ENCODE peak calls at places on chromosomes 6 and 20, in five cellular contexts. S is HepG2, O is K562, T is H1, F is IMR-90. J is an unnamed sample.
A peak's percentile ranks its signal among the peaks of the same experiment; 100 is the strongest.

GRCh38 chr6:87675004-87675681 is 26.9 kb downstream of the AKIRIN2 start:
- DNase-seq in S (no peak), O (no peak), T (no peak), F (no peak), J (no peak)

GRCh38 chr6:129766959-129767728 is 57.2 kb upstream of the ARHGAP18 start:
- DNase-seq in S (no peak), O (peak; percentile 25), T (peak; percentile 66), F (peak; percentile 77), J (no peak)

GRCh38 chr6:104843196-104843595 is 16.5 kb downstream of the HACE1 start:
- DNase-seq in S (no peak), O (no peak), T (no peak), F (no peak), J (no peak)

GRCh38 chr6:166849762-166850181 is 106.6 kb downstream of the RNASET2 start:
- DNase-seq in S (no peak), O (no peak), T (no peak), F (no peak), J (no peak)

GRCh38 chr6:137489410-137490371 is 4.5 kb downstream of the OLIG3 start:
- DNase-seq in S (no peak), O (no peak), T (peak; percentile 71), F (no peak), J (no peak)

GRCh38 chr6:142844065-142844755 is 100.8 kb downstream of the HIVEP2 start:
- DNase-seq in S (no peak), O (no peak), T (no peak), F (peak; percentile 79), J (no peak)

GRCh38 chr6:403659-404655 is 12.4 kb downstream of the IRF4 start:
- DNase-seq in S (no peak), O (no peak), T (no peak), F (no peak), J (no peak)

GRCh38 chr6:76984572-76984971 is 478.7 kb downstream of the HTR1B start:
- DNase-seq in S (no peak), O (no peak), T (no peak), F (peak; percentile 7), J (no peak)

GRCh38 chr6:112287836-112288235 is 33.5 kb upstream of the LAMA4 start:
- DNase-seq in S (no peak), O (no peak), T (no peak), F (peak; percentile 24), J (no peak)

GRCh38 chr6:16338577-16339262 is 100.3 kb downstream of the GMPR start:
- DNase-seq in S (no peak), O (no peak), T (no peak), F (peak; percentile 100), J (peak; percentile 58)

GRCh38 chr20:24949756-24950127 is 673 bp downstream of the CST7 start:
- DNase-seq in S (no peak), O (no peak), T (peak; percentile 37), F (no peak), J (no peak)

GRCh38 chr6:157717266-157717870 is 105.7 kb upstream of the SNX9 start:
- DNase-seq in S (no peak), O (no peak), T (no peak), F (no peak), J (no peak)

GRCh38 chr6:45961125-45961524 is 54.5 kb downstream of the CLIC5 start:
- DNase-seq in S (no peak), O (no peak), T (no peak), F (no peak), J (no peak)

GRCh38 chr20:16267526-16267925 is 305.7 kb downstream of the KIF16B start:
- DNase-seq in S (no peak), O (no peak), T (peak; percentile 19), F (no peak), J (no peak)

GRCh38 chr6:15901141-15902115 is 227.5 kb upstream of the MYLIP start:
- DNase-seq in S (no peak), O (peak; percentile 33), T (no peak), F (no peak), J (no peak)

GRCh38 chr20:32252189-32252588 is 25.3 kb upstream of the KIF3B start:
- DNase-seq in S (no peak), O (no peak), T (no peak), F (no peak), J (no peak)

GRCh38 chr6:53566755-53567154 is 21.9 kb upstream of the GCLC start:
- DNase-seq in S (no peak), O (no peak), T (no peak), F (no peak), J (no peak)

GRCh38 chr6:19851273-19852089 is 14.3 kb downstream of the ID4 start:
- DNase-seq in S (peak; percentile 87), O (no peak), T (peak; percentile 49), F (peak; percentile 84), J (peak; percentile 72)

GRCh38 chr6:21664263-21665081 is 70.9 kb downstream of the SOX4 start:
- DNase-seq in S (no peak), O (no peak), T (peak; percentile 79), F (no peak), J (peak; percentile 18)

GRCh38 chr20:22684763-22685443 is 100.5 kb upstream of the FOXA2 start:
- DNase-seq in S (no peak), O (peak; percentile 14), T (no peak), F (no peak), J (peak; percentile 50)

GRCh38 chr6:161200610-161201201 is 73.2 kb downstream of the AGPAT4 start:
- DNase-seq in S (no peak), O (peak; percentile 71), T (no peak), F (no peak), J (no peak)

GRCh38 chr6:11315743-11316437 is 83.4 kb upstream of the NEDD9 start:
- DNase-seq in S (no peak), O (no peak), T (no peak), F (peak; percentile 93), J (peak; percentile 95)

GRCh38 chr20:46283426-46283825 is 24.9 kb downstream of the CDH22 start:
- DNase-seq in S (no peak), O (no peak), T (no peak), F (no peak), J (peak; percentile 35)

GRCh38 chr20:44615169-44615791 is 32.9 kb downstream of the PKIG start:
- DNase-seq in S (no peak), O (no peak), T (no peak), F (peak; percentile 38), J (no peak)

GRCh38 chr20:40689943-40690835 is 1.2 kb upstream of the MAFB start:
- DNase-seq in S (peak; percentile 85), O (peak; percentile 68), T (peak; percentile 97), F (peak; percentile 79), J (peak; percentile 86)
- TF ChIP-seq POLR2A in S (no peak), O (no peak), T (no peak), F (no peak), J (no peak)

GRCh38 chr6:50007821-50008220 is 14.0 kb downstream of the DEFB110 start:
- DNase-seq in S (no peak), O (no peak), T (no peak), F (peak; percentile 57), J (no peak)
- TF ChIP-seq MAFK in S (no peak), O (no peak), T (no peak), F (no peak), J (no peak)

DNA sequence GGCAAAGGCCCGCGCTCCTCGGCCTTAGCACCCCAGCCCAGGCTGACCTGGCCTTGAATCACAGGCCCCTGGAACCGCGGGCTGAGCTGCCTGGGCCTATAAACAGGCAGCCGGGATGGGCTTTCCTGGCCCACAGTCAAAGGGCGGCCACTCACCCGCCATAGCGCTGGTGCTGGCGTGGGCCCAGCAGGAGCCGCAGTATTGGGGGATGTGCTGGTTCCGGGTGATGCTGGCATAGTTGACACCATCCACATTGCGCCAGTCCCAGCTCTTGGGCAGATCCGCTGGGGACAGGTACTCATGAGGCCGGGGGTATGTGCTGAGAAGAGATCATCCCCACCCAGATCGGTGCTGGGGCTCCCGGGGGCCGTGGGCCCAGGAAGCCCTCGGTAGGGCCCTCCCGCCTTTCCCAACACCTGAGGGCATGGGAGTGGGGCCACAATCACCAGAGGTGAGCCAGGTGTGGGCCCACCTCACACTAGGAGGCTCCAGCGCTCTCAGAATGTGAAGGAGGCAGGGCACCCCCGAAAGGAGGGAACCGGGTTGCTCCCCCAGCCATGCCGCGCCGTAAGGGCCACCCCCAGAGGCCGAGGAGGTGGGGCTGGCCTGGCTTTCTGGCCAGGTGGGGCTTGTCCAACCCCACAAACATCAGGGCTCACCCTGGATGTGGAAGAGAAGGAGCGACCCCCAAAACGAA is 739 bp downstream of the CTSZ start:
- DNase-seq in S (no peak), O (no peak), T (no peak), F (no peak), J (no peak)
- TF ChIP-seq POLR2A in S (no peak), O (no peak), T (no peak), F (no peak), J (no peak)

GRCh38 chr6:113630365-113630737 is 226.8 kb upstream of the MARCKS start:
- DNase-seq in S (no peak), O (no peak), T (no peak), F (peak; percentile 88), J (no peak)
- TF ChIP-seq MAFK in S (no peak), O (no peak), T (no peak), F (peak; percentile 36), J (no peak)

GRCh38 chr6:41426438-41426851 is 91.0 kb downstream of the NCR2 start:
- DNase-seq in S (no peak), O (no peak), T (peak; percentile 72), F (no peak), J (no peak)

GRCh38 chr6:41428402-41428994 is 93.1 kb downstream of the NCR2 start:
- DNase-seq in S (no peak), O (no peak), T (no peak), F (no peak), J (no peak)

GRCh38 chr6:41426888-41427641 is 91.7 kb downstream of the NCR2 start:
- DNase-seq in S (no peak), O (no peak), T (peak; percentile 68), F (no peak), J (no peak)

GRCh38 chr6:41428995-41429417 is 93.6 kb downstream of the NCR2 start:
- DNase-seq in S (no peak), O (no peak), T (no peak), F (peak; percentile 18), J (no peak)

DNA sequence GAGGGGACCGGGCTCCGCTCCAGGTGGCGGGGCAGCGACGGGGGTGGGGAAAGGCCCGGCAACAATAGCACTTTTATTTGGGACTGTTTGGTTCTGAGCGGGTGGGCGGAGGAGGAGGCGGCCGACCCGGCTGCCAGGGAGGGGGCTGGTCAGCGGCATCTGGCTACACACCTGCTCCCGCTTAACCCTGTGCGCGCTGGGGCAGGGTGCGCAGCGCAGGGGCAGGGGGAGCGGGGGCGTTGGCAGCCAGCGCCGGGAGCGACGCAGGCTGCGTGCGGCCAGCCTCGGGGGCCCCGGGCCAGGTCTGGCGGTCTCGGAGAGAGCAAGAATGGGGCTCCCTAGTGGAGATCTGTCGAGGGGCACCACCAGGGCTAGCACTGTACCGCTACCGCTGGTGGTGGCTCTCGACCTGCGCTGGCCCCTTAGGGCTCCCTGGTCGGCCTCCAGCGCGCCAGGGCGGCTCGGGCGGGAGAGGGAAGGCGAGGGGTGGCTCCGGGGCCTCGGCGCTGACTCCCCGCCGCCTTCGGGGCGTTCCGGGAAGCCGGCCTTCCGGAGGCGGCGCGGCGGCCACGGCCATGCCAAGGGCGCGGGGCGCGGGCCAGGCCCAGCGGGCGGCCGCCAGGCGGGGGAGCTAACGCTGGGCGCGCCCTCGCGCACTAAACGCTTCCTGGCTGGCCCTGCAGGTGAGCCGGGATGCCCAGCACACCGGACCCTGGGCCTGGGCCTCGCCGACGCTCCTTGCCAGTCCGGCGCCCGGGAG is 92.4 kb downstream of the NCR2 start:
- DNase-seq in S (peak; percentile 65), O (no peak), T (peak; percentile 82), F (no peak), J (peak; percentile 11)
- TF ChIP-seq POLR2A in S (no peak), O (no peak), T (no peak), F (no peak), J (no peak)